ENCODE peak calls at places on chromosomes 11 and 22, in four cellular contexts. Z is GM12878, G is K562, X is HL-60. F is an unnamed sample.

GRCh38 chr11:91795139-91795887 is 429.3 kb upstream of the FAT3 start:
- DNase-seq in Z (no peak), G (no peak), X (no peak), F (no peak)

GRCh38 chr22:20783844-20784723 is 10.2 kb downstream of the SERPIND1 start:
- DNase-seq in Z (peak; percentile 28), G (peak; percentile 98), X (peak; percentile 55), F (peak; percentile 53)

GRCh38 chr11:12163181-12163841 is 52.9 kb downstream of the MICAL2 start:
- DNase-seq in Z (no peak), G (no peak), X (no peak), F (no peak)

GRCh38 chr11:134068829-134069425 is at the start of gene JAM3:
- DNase-seq in Z (peak; percentile 25), G (peak; percentile 100), X (peak; percentile 26), F (peak; percentile 99)

GRCh38 chr11:134818531-134818930 is 406.5 kb upstream of the B3GAT1 start:
- DNase-seq in Z (no peak), G (no peak), X (no peak), F (no peak)

GRCh38 chr11:45052361-45052760 is 94.1 kb upstream of the PRDM11 start:
- DNase-seq in Z (no peak), G (no peak), X (no peak), F (no peak)

GRCh38 chr11:23079382-23079813 is 219.1 kb upstream of the CCDC179 start:
- DNase-seq in Z (no peak), G (no peak), X (no peak), F (no peak)

GRCh38 chr22:20572132-20572802 is 64.9 kb downstream of the MED15 start:
- DNase-seq in Z (no peak), G (no peak), X (no peak), F (no peak)

GRCh38 chr11:34655335-34656008 is 34.6 kb downstream of the EHF start:
- DNase-seq in Z (no peak), G (no peak), X (no peak), F (no peak)

GRCh38 chr22:49393526-49393925 is 434.1 kb downstream of the BRD1 start:
- DNase-seq in Z (no peak), G (no peak), X (no peak), F (no peak)

GRCh38 chr11:125402436-125402835 is 93.6 kb downstream of the FEZ1 start:
- DNase-seq in Z (no peak), G (no peak), X (no peak), F (no peak)

GRCh38 chr22:27698830-27699229 is 102.7 kb downstream of the MN1 start:
- DNase-seq in Z (no peak), G (no peak), X (no peak), F (no peak)

GRCh38 chr22:37157516-37158289 is 8.0 kb upstream of the IL2RB start:
- DNase-seq in Z (no peak), G (no peak), X (no peak), F (no peak)

GRCh38 chr11:1335264-1335810 is 25.9 kb upstream of the TOLLIP start:
- DNase-seq in Z (no peak), G (no peak), X (no peak), F (no peak)

GRCh38 chr22:47808236-47808845 is 1045.9 kb downstream of the TBC1D22A start:
- DNase-seq in Z (no peak), G (no peak), X (no peak), F (no peak)

GRCh38 chr11:33329705-33330329 is 72.6 kb downstream of the HIPK3 start:
- DNase-seq in Z (no peak), G (peak; percentile 28), X (peak; percentile 66), F (no peak)

GRCh38 chr11:94604496-94604895 is 37.3 kb downstream of the PIWIL4 start:
- DNase-seq in Z (no peak), G (no peak), X (no peak), F (no peak)

GRCh38 chr22:46224044-46224746 is 25.9 kb downstream of the CDPF1 start:
- DNase-seq in Z (no peak), G (peak; percentile 20), X (no peak), F (no peak)

GRCh38 chr11:2390871-2391662 is 9.5 kb upstream of the TSSC4 start:
- DNase-seq in Z (no peak), G (peak; percentile 66), X (no peak), F (no peak)

GRCh38 chr11:33915521-33915920 is 23.6 kb upstream of the LMO2 start:
- DNase-seq in Z (no peak), G (no peak), X (no peak), F (no peak)

GRCh38 chr22:46573781-46574437 is 36.5 kb upstream of the CELSR1 start:
- DNase-seq in Z (no peak), G (no peak), X (peak; percentile 84), F (no peak)

GRCh38 chr22:26798433-26799065 is 141.2 kb downstream of the MIAT start:
- DNase-seq in Z (no peak), G (no peak), X (no peak), F (no peak)

GRCh38 chr11:16976360-16976759 is 37.9 kb downstream of the PLEKHA7 start:
- DNase-seq in Z (no peak), G (no peak), X (peak; percentile 4), F (no peak)

GRCh38 chr11:72750556-72751292 is 1.5 kb downstream of the ARAP1 start:
- DNase-seq in Z (no peak), G (peak; percentile 40), X (no peak), F (no peak)

GRCh38 chr11:130050272-130050671 is 19.4 kb upstream of the APLP2 start:
- DNase-seq in Z (no peak), G (no peak), X (no peak), F (no peak)

GRCh38 chr11:64070301-64070656 is 34.5 kb downstream of the FLRT1 start:
- DNase-seq in Z (no peak), G (no peak), X (no peak), F (no peak)
- TF ChIP-seq SPI1 in Z (no peak), G (no peak), X (no peak), F (no peak)

GRCh38 chr11:21511835-21512440 is 680.9 kb upstream of the ANO5 start:
- DNase-seq in Z (no peak), G (peak; percentile 28), X (peak; percentile 56), F (peak; percentile 3)
- TF ChIP-seq SPI1 in Z (no peak), G (no peak), X (no peak), F (no peak)

GRCh38 chr11:118046964-118047700 is 29.7 kb upstream of the TMPRSS4 start:
- DNase-seq in Z (no peak), G (no peak), X (no peak), F (no peak)

GRCh38 chr11:118047749-118048148 is 29.1 kb upstream of the TMPRSS4 start:
- DNase-seq in Z (no peak), G (no peak), X (no peak), F (no peak)

GRCh38 chr11:118042791-118043190 is 34.1 kb upstream of the TMPRSS4 start:
- DNase-seq in Z (no peak), G (no peak), X (no peak), F (no peak)

GRCh38 chr11:118046051-118046963 is 30.6 kb upstream of the TMPRSS4 start:
- DNase-seq in Z (peak; percentile 44), G (no peak), X (no peak), F (no peak)

DNA sequence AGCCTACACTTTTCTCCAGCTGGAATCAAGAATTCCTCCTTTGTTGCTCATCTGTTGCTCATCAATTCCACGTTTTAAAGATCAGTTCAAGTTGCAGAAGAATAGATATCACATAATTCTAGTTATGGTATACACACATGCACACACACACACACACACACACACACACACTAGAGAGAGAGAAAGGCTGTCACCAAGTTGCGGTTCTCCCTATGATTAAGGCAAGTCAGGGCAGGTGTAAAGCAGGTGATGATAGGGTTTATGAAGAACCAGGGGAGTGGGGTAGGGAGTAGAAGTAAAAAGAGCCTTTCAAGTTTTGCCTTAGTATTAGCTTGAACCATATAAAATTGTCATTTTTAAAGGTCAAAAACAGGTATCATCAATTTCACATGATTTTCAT is 31.7 kb upstream of the TMPRSS4 start:
- DNase-seq in Z (no peak), G (no peak), X (no peak), F (no peak)
- TF ChIP-seq SPI1 in Z (no peak), G (no peak), X (no peak), F (no peak)

GRCh38 chr11:69944146-69944795 is 125.1 kb upstream of the FGF3 start:
- DNase-seq in Z (no peak), G (no peak), X (no peak), F (no peak)
- TF ChIP-seq SPI1 in Z (no peak), G (no peak), X (no peak), F (no peak)

GRCh38 chr11:76234704-76235232 is 28.5 kb upstream of the WNT11 start:
- DNase-seq in Z (no peak), G (no peak), X (peak; percentile 44), F (peak; percentile 37)
- TF ChIP-seq SPI1 in Z (no peak), G (no peak), X (no peak), F (no peak)

DNA sequence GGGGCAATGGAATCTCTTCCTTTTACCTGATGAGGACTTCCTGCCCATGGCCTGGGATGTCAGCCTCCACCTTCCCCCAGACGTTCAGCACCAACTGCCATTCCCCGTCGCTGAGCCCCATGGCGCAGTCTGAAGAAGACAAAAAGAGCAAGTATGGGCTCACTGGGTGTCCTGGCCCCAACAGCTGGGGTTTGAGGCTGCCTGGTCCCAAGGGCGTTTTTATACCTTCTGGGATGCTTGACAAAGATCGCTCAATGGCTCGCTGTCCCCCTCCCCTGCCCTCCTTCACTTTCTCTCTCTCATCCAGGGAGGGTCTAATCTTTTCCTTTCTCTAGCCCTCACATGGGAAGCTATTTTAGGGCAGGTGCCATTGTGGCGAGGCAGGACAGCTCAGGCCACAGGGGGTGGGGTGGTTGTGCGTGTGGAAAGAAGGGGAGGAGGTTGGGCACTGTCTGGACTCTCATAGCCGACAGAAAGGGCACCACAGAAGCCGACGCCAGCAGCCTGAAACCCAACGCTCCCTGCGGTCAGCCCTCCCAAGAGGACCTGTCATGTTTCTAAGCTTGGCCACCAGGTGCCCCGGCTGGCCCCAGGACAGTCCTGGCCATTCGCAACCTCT is at the start of gene MB:
- DNase-seq in Z (no peak), G (no peak), X (no peak), F (no peak)
- TF ChIP-seq SPI1 in Z (no peak), G (no peak), X (no peak), F (no peak)

GRCh38 chr11:14789879-14790484 is 102.0 kb downstream of the CYP2R1 start:
- DNase-seq in Z (no peak), G (no peak), X (no peak), F (no peak)
- TF ChIP-seq SPI1 in Z (no peak), G (no peak), X (no peak), F (no peak)

GRCh38 chr11:77883775-77884174 is 62.8 kb downstream of the AAMDC start:
- DNase-seq in Z (no peak), G (no peak), X (no peak), F (no peak)

GRCh38 chr11:77874206-77874605 is 53.3 kb downstream of the AAMDC start:
- DNase-seq in Z (no peak), G (no peak), X (no peak), F (no peak)

GRCh38 chr11:77882396-77882795 is 61.5 kb downstream of the AAMDC start:
- DNase-seq in Z (no peak), G (no peak), X (no peak), F (no peak)

GRCh38 chr11:77876045-77876444 is 55.1 kb downstream of the AAMDC start:
- DNase-seq in Z (no peak), G (no peak), X (no peak), F (no peak)

GRCh38 chr11:77879218-77879617 is 58.3 kb downstream of the AAMDC start:
- DNase-seq in Z (peak; percentile 3), G (no peak), X (peak; percentile 7), F (peak; percentile 14)
- TF ChIP-seq SPI1 in Z (no peak), G (no peak), X (no peak), F (peak; percentile 43)

F was measured in GM12891.